ENCODE peak calls at places on chromosomes 16 and 17, in eight cellular contexts. A is adrenal gland; O is IMR-90; L is upper lobe of left lung; P is ascending aorta; G is right cardiac atrium; H is stomach; N is effector memory CD4-positive, alpha-beta T cell. X is an unnamed sample.

GRCh38 chr17:76912585-76912984 is 44.4 kb downstream of the MGAT5B start:
- DNase-seq in A (no peak), O (no peak), L (peak; percentile 54), P (no peak), G (no peak), H (no peak), N (no peak), X (no peak)

GRCh38 chr17:78517421-78517820 is 59.8 kb downstream of the DNAH17 start:
- DNase-seq in A (no peak), O (no peak), L (no peak), P (no peak), G (no peak), H (no peak), N (no peak), X (peak; percentile 66)

GRCh38 chr16:49921791-49922456 is 66.0 kb upstream of the ZNF423 start:
- DNase-seq in A (peak; percentile 67), O (peak; percentile 17), L (no peak), P (no peak), G (peak; percentile 59), H (peak; percentile 62), N (no peak), X (peak; percentile 62)

GRCh38 chr17:38569701-38570512 is 35.8 kb downstream of the SRCIN1 start:
- DNase-seq in A (no peak), O (no peak), L (peak; percentile 62), P (no peak), G (no peak), H (no peak), N (no peak), X (no peak)

GRCh38 chr16:11896776-11897175 is 19.0 kb downstream of the GSPT1 start:
- DNase-seq in A (peak; percentile 56), O (peak; percentile 92), L (no peak), P (no peak), G (no peak), H (no peak), N (no peak), X (no peak)

GRCh38 chr16:58850019-58850626 is 116.0 kb upstream of the GOT2 start:
- DNase-seq in A (no peak), O (no peak), L (no peak), P (no peak), G (no peak), H (no peak), N (no peak), X (no peak)

GRCh38 chr17:83204230-83204725 is 124.9 kb downstream of the METRNL start:
- DNase-seq in A (no peak), O (no peak), L (no peak), P (peak; percentile 5), G (no peak), H (no peak), N (no peak), X (no peak)

GRCh38 chr16:13021996-13022395 is 120.6 kb downstream of the SHISA9 start:
- DNase-seq in A (no peak), O (no peak), L (no peak), P (no peak), G (no peak), H (no peak), N (no peak), X (no peak)

GRCh38 chr17:75371339-75371738 is 34.1 kb downstream of the GRB2 start:
- DNase-seq in A (no peak), O (no peak), L (no peak), P (no peak), G (no peak), H (no peak), N (no peak), X (no peak)

GRCh38 chr17:61656721-61657217 is 65.8 kb upstream of the NACA2 start:
- DNase-seq in A (no peak), O (peak; percentile 17), L (no peak), P (no peak), G (no peak), H (no peak), N (no peak), X (no peak)

GRCh38 chr17:61660726-61661125 is 69.7 kb upstream of the NACA2 start:
- DNase-seq in A (no peak), O (peak; percentile 36), L (no peak), P (no peak), G (no peak), H (no peak), N (no peak), X (no peak)

GRCh38 chr17:61659437-61659836 is 68.4 kb upstream of the NACA2 start:
- DNase-seq in A (no peak), O (no peak), L (no peak), P (no peak), G (no peak), H (no peak), N (no peak), X (no peak)

GRCh38 chr17:61657338-61657737 is 66.3 kb upstream of the NACA2 start:
- DNase-seq in A (no peak), O (peak; percentile 8), L (no peak), P (no peak), G (no peak), H (no peak), N (no peak), X (no peak)

DNA sequence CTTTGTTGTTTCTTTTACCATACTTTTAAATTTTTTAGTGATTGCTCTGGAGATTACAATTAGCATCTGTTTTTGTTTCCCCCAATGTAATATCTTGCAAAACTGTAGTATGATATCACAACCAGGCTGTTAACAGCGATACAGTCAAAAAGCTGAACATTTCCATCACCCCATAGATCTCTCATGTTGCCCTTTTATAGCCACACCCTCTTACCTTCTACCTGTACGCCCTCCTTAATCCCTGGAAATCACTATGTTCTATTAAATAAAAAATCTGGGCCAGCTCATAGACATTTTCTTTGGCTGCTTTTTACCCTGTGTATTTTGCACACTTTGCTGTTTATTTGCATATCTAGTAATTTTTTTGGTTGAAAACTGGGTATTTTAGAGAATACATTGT is 67.2 kb upstream of the NACA2 start:
- DNase-seq in A (no peak), O (no peak), L (no peak), P (no peak), G (no peak), H (no peak), N (no peak), X (no peak)
- H3K27ac ChIP-seq in A (no peak overlapping the region), O (no peak overlapping the region), L (no peak overlapping the region), P (no peak overlapping the region), G (no peak overlapping the region), H (no peak overlapping the region), N (no peak overlapping the region), X (no peak overlapping the region)

GRCh38 chr17:19004601-19005441 is at the start of gene FAM83G:
- DNase-seq in A (peak; percentile 91), O (peak; percentile 71), L (peak; percentile 97), P (peak; percentile 71), G (peak; percentile 79), H (peak; percentile 89), N (peak; percentile 83), X (peak; percentile 34)

GRCh38 chr17:19005442-19005773 is 844 bp upstream of the FAM83G start:
- DNase-seq in A (no peak), O (no peak), L (no peak), P (no peak), G (no peak), H (no peak), N (no peak), X (no peak)

GRCh38 chr17:19006698-19007097 is 2.1 kb upstream of the FAM83G start:
- DNase-seq in A (no peak), O (no peak), L (no peak), P (no peak), G (no peak), H (no peak), N (no peak), X (no peak)

GRCh38 chr17:19003966-19004600 is 481 bp downstream of the FAM83G start:
- DNase-seq in A (peak; percentile 37), O (peak; percentile 36), L (peak; percentile 89), P (no peak), G (no peak), H (peak; percentile 59), N (no peak), X (no peak)

GRCh38 chr17:19005789-19006430 is 1.3 kb upstream of the FAM83G start:
- DNase-seq in A (no peak), O (no peak), L (no peak), P (no peak), G (no peak), H (no peak), N (no peak), X (no peak)
- H3K27me3 ChIP-seq in A (no peaks in the 10 kb centered on the region), O (no peaks in the 10 kb centered on the region), L (no peaks in the 10 kb centered on the region), P (no peaks in the 10 kb centered on the region), G (no peaks in the 10 kb centered on the region), H (no peaks in the 10 kb centered on the region), N (no peaks in the 10 kb centered on the region), X (no peaks in the 10 kb centered on the region)

GRCh38 chr16:82050909-82051357 is 15.9 kb downstream of the HSD17B2 start:
- DNase-seq in A (no peak), O (no peak), L (no peak), P (no peak), G (no peak), H (no peak), N (no peak), X (no peak)

GRCh38 chr16:82047787-82048186 is 12.7 kb downstream of the HSD17B2 start:
- DNase-seq in A (no peak), O (no peak), L (no peak), P (no peak), G (no peak), H (no peak), N (no peak), X (no peak)

GRCh38 chr16:82049484-82049883 is 14.4 kb downstream of the HSD17B2 start:
- DNase-seq in A (no peak), O (no peak), L (no peak), P (no peak), G (no peak), H (no peak), N (no peak), X (no peak)

GRCh38 chr16:82051656-82052055 is 16.6 kb downstream of the HSD17B2 start:
- DNase-seq in A (no peak), O (no peak), L (no peak), P (no peak), G (no peak), H (no peak), N (no peak), X (no peak)

GRCh38 chr16:82050506-82050905 is 15.5 kb downstream of the HSD17B2 start:
- DNase-seq in A (no peak), O (no peak), L (no peak), P (no peak), G (no peak), H (no peak), N (no peak), X (no peak)
- H3K27ac ChIP-seq in A (no peak overlapping the region), O (no peak overlapping the region), L (no peak overlapping the region), P (no peak overlapping the region), G (no peak overlapping the region), H (peak overlapping the region; percentile 68), N (no peak overlapping the region), X (no peak overlapping the region)

DNA sequence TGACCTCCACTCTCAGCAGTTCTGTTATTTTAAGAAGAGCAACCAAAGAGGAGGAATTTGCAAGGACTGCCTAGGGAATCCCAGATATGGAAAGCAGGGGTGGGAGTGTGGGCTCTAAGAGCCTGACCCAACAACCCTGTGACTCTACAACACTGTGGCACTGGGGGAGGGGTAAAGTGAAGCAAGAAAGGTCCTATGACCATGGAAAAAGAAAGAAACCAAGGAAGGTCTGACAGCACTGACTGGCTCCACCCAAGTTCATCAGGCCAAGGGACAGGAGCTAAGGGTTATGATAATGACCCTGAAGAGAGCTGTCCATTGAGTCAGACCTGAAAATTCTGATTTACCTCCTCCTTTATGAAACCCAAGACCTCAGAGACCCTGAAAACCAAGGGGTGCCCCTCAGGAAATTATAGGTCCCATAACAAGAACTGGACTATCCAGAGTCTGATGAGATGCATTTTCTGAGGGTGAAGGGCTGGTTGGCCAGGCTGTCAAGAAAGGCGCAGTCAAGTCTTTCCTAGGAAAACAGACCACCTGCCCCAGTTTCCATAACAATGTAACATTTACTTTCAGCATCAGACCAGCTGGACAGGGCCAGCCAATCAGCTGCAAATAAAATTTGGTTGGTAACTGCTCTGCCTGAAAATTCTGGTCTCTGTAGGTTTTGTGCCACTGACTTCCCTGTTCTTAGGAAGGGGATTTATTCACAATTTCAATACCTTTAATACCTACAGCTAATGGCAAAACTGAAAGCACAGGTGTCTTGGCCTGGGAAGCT is 53.8 kb upstream of the MTMR4 start:
- DNase-seq in A (no peak), O (no peak), L (no peak), P (no peak), G (no peak), H (no peak), N (no peak), X (no peak)
- H3K27me3 ChIP-seq in A (no peaks in the 10 kb centered on the region), O (peaks cover 10% of the 10 kb centered on the region), L (no peaks in the 10 kb centered on the region), P (no peaks in the 10 kb centered on the region), G (no peaks in the 10 kb centered on the region), H (no peaks in the 10 kb centered on the region), N (no peaks in the 10 kb centered on the region), X (no peaks in the 10 kb centered on the region)